ENCODE peak calls at places on chromosomes 4 and X, in seven cellular contexts. Z, M, J, U, Q, D and F are unnamed samples.

GRCh38 chr4:185017964-185018772 is at the start of gene HELT:
- DNase-seq in Z (no peak), M (no peak), J (no peak), U (no peak), Q (no peak), D (no peak), F (no peak)

GRCh38 chrX:132751043-132751690 is 207.3 kb downstream of the HS6ST2 start:
- DNase-seq in Z (peak; percentile 79), M (no peak), J (no peak), U (no peak), Q (no peak), D (no peak), F (no peak)

GRCh38 chrX:38774249-38774648 is 27.0 kb upstream of the MID1IP1 start:
- DNase-seq in Z (no peak), M (no peak), J (peak; percentile 22), U (no peak), Q (no peak), D (no peak), F (no peak)

GRCh38 chr4:94419956-94420355 is 31.8 kb upstream of the PDLIM5 start:
- DNase-seq in Z (no peak), M (no peak), J (peak; percentile 64), U (no peak), Q (peak; percentile 88), D (no peak), F (peak; percentile 39)

GRCh38 chr4:61397174-61397573 is 197.0 kb downstream of the ADGRL3 start:
- DNase-seq in Z (no peak), M (no peak), J (peak; percentile 68), U (no peak), Q (no peak), D (no peak), F (peak; percentile 60)

GRCh38 chrX:32116047-32116446 is 1044.2 kb upstream of the FTHL17 start:
- DNase-seq in Z (no peak), M (no peak), J (no peak), U (no peak), Q (no peak), D (no peak), F (no peak)

GRCh38 chr4:127985989-127986388 is 20.8 kb downstream of the ABHD18 start:
- DNase-seq in Z (no peak), M (no peak), J (no peak), U (no peak), Q (no peak), D (no peak), F (no peak)

GRCh38 chr4:104394409-104394813 is 100.3 kb downstream of the CXXC4 start:
- DNase-seq in Z (no peak), M (no peak), J (no peak), U (no peak), Q (no peak), D (peak; percentile 45), F (no peak)

GRCh38 chrX:52280812-52281211 is 88.0 kb upstream of the XAGE2 start:
- DNase-seq in Z (no peak), M (no peak), J (no peak), U (no peak), Q (no peak), D (no peak), F (no peak)

GRCh38 chrX:20254712-20255299 is 11.9 kb downstream of the RPS6KA3 start:
- DNase-seq in Z (no peak), M (no peak), J (peak; percentile 56), U (no peak), Q (no peak), D (no peak), F (no peak)

GRCh38 chr4:139635966-139636365 is 29.7 kb upstream of the MGST2 start:
- DNase-seq in Z (no peak), M (no peak), J (no peak), U (no peak), Q (no peak), D (no peak), F (no peak)

GRCh38 chrX:55908685-55909212 is 191.2 kb downstream of the RRAGB start:
- DNase-seq in Z (no peak), M (no peak), J (no peak), U (no peak), Q (no peak), D (peak; percentile 44), F (no peak)

GRCh38 chr4:1794809-1795303 is 1.8 kb downstream of the FGFR3 start:
- DNase-seq in Z (no peak), M (no peak), J (no peak), U (no peak), Q (no peak), D (no peak), F (no peak)

GRCh38 chrX:39759526-39760224 is 338.1 kb downstream of the BCOR start:
- DNase-seq in Z (no peak), M (no peak), J (peak; percentile 79), U (no peak), Q (no peak), D (peak; percentile 36), F (no peak)

GRCh38 chr4:187059895-187060294 is 336.2 kb upstream of the FAT1 start:
- DNase-seq in Z (no peak), M (no peak), J (no peak), U (no peak), Q (no peak), D (no peak), F (no peak)

GRCh38 chrX:64894454-64895038 is 81.7 kb downstream of the ZC4H2 start:
- DNase-seq in Z (peak; percentile 30), M (no peak), J (no peak), U (no peak), Q (no peak), D (peak; percentile 52), F (no peak)

GRCh38 chr4:52751349-52751911 is at the start of gene ERVMER34-1:
- DNase-seq in Z (no peak), M (no peak), J (peak; percentile 8), U (peak; percentile 80), Q (peak; percentile 14), D (peak; percentile 78), F (no peak)

GRCh38 chr4:118989098-118990080 is 100.7 kb downstream of the SYNPO2 start:
- DNase-seq in Z (no peak), M (no peak), J (peak; percentile 87), U (no peak), Q (peak; percentile 18), D (no peak), F (peak; percentile 35)

GRCh38 chr4:81606796-81607550 is 135.3 kb upstream of the RASGEF1B start:
- DNase-seq in Z (no peak), M (no peak), J (no peak), U (peak; percentile 35), Q (no peak), D (peak; percentile 15), F (no peak)

DNA sequence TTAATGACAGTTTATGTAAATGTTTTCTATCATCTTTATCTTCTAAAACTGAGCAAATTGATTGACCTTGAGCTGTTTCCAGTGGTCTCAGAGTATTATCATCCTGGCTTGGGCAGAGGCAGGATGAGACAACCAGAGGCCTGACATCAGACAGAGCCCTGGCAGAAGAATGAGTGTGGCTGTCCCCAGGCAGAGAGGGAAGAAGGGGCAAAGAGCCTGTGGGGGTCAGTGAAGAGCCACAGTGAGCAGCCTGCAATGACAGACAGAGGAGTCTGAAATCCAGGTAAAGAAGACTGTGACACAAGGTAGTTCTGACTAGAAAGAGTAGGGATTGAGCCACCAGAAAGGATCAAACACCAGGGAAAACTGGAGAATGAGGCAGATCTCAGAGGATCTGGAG is 182.4 kb upstream of the ARSJ start:
- DNase-seq in Z (no peak), M (no peak), J (no peak), U (no peak), Q (no peak), D (no peak), F (no peak)
- TF ChIP-seq CTCF in Z (no peak), M (no peak), J (no peak), U (no peak), Q (no peak), D (no peak), F (no peak)

GRCh38 chrX:139967300-139967699 is 2.0 kb upstream of the CXorf66 start:
- DNase-seq in Z (no peak), M (no peak), J (no peak), U (no peak), Q (no peak), D (no peak), F (no peak)
- TF ChIP-seq CTCF in Z (peak; percentile 22), M (peak; percentile 18), J (peak; percentile 14), U (no peak), Q (peak; percentile 30), D (no peak), F (peak; percentile 6)

GRCh38 chrX:41003501-41004286 is 81.6 kb upstream of the USP9X start:
- DNase-seq in Z (no peak), M (no peak), J (no peak), U (no peak), Q (no peak), D (no peak), F (no peak)

GRCh38 chrX:40998123-40998522 is 87.1 kb upstream of the USP9X start:
- DNase-seq in Z (no peak), M (no peak), J (no peak), U (no peak), Q (no peak), D (no peak), F (no peak)

GRCh38 chrX:41002021-41002420 is 83.2 kb upstream of the USP9X start:
- DNase-seq in Z (no peak), M (no peak), J (no peak), U (no peak), Q (no peak), D (no peak), F (no peak)

GRCh38 chrX:41005445-41005992 is 79.7 kb upstream of the USP9X start:
- DNase-seq in Z (no peak), M (no peak), J (no peak), U (no peak), Q (no peak), D (no peak), F (no peak)

DNA sequence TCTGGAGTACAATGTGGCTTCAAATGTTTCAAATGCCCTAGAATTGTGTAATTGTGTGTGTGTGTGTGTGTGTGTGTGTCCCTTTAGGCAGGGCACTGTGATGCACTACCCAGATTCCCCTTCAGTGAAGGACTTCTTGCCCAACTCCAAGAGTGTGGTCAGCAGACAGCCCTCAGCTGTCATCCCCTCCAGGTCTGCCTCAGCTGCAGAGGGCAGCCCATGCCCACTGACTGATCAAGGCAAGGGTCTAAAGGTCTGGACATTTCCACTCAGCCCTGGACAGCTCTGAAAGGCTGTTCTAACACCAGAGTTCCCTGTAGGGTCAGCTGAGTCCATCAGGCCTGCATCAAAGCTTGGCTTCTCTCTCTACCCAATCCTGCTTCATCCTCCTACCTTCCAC is 83.9 kb upstream of the USP9X start:
- DNase-seq in Z (no peak), M (no peak), J (no peak), U (no peak), Q (no peak), D (no peak), F (no peak)
- TF ChIP-seq CTCF in Z (no peak), M (no peak), J (no peak), U (no peak), Q (no peak), D (no peak), F (no peak)

GRCh38 chr4:48017108-48017527 is 546 bp downstream of the NIPAL1 start:
- DNase-seq in Z (no peak), M (no peak), J (peak; percentile 72), U (peak; percentile 46), Q (no peak), D (peak; percentile 55), F (peak; percentile 63)

GRCh38 chr4:48018112-48018511 is 1.5 kb downstream of the NIPAL1 start:
- DNase-seq in Z (no peak), M (no peak), J (no peak), U (no peak), Q (no peak), D (no peak), F (no peak)

GRCh38 chr4:48015216-48015615 is 1.3 kb downstream of the CNGA1 start:
- DNase-seq in Z (no peak), M (no peak), J (no peak), U (no peak), Q (no peak), D (no peak), F (no peak)

GRCh38 chr4:48015678-48016077 is 803 bp downstream of the CNGA1 start:
- DNase-seq in Z (no peak), M (no peak), J (no peak), U (no peak), Q (no peak), D (no peak), F (no peak)

GRCh38 chr4:48016141-48017107 is at the start of the genes CNGA1 and NIPAL1:
- DNase-seq in Z (no peak), M (no peak), J (peak; percentile 54), U (peak; percentile 78), Q (no peak), D (peak; percentile 90), F (peak; percentile 37)
- TF ChIP-seq CTCF in Z (no peak), M (peak; percentile 57), J (peak; percentile 28), U (no peak), Q (peak; percentile 66), D (no peak), F (peak; percentile 64)